ENCODE peak calls at places on chromosomes 7 and 10, in six cellular contexts. K is uterus, F is skeletal muscle cell, N is stomach, H is choroid plexus epithelial cell, D is AG10803. S is an unnamed sample.
A peak's percentile ranks its signal among the peaks of the same experiment; 100 is the strongest.

GRCh38 chr7:26439502-26440252 is 148.0 kb downstream of the SNX10 start:
- DNase-seq in K (no peak), F (no peak), N (no peak), H (no peak), D (no peak), S (no peak)

GRCh38 chr10:130973127-130973839 is 338.2 kb downstream of the TCERG1L start:
- DNase-seq in K (no peak), F (no peak), N (no peak), H (no peak), D (no peak), S (no peak)

GRCh38 chr10:102639527-102639926 is 4.8 kb upstream of the TRIM8 start:
- DNase-seq in K (no peak), F (no peak), N (no peak), H (no peak), D (no peak), S (no peak)

GRCh38 chr7:137880432-137880831 is 33.7 kb upstream of the DGKI start:
- DNase-seq in K (peak; percentile 24), F (peak; percentile 75), N (no peak), H (peak; percentile 94), D (peak; percentile 88), S (no peak)

GRCh38 chr10:3622427-3622826 is 162.6 kb downstream of the KLF6 start:
- DNase-seq in K (no peak), F (no peak), N (no peak), H (no peak), D (no peak), S (no peak)

GRCh38 chr7:48280100-48280499 is 108.8 kb downstream of the ABCA13 start:
- DNase-seq in K (no peak), F (peak; percentile 49), N (no peak), H (peak; percentile 95), D (peak; percentile 83), S (no peak)

GRCh38 chr7:128742206-128742605 is 3.0 kb downstream of the CALU start:
- DNase-seq in K (no peak), F (peak; percentile 36), N (no peak), H (peak; percentile 44), D (peak; percentile 90), S (no peak)

GRCh38 chr10:120186506-120186905 is 270.5 kb upstream of the PLPP4 start:
- DNase-seq in K (no peak), F (no peak), N (no peak), H (no peak), D (no peak), S (no peak)

GRCh38 chr10:26773633-26774032 is 76.1 kb downstream of the PDSS1 start:
- DNase-seq in K (no peak), F (no peak), N (no peak), H (no peak), D (no peak), S (no peak)

GRCh38 chr10:118670472-118671124 is 75.2 kb upstream of the PRLHR start:
- DNase-seq in K (no peak), F (no peak), N (no peak), H (no peak), D (no peak), S (no peak)

GRCh38 chr10:104080762-104081161 is 4.9 kb downstream of the COL17A1 start:
- DNase-seq in K (no peak), F (no peak), N (no peak), H (no peak), D (peak; percentile 23), S (no peak)

GRCh38 chr10:51090190-51090589 is 15.9 kb downstream of the PRKG1 start:
- DNase-seq in K (no peak), F (no peak), N (no peak), H (peak; percentile 39), D (no peak), S (no peak)

GRCh38 chr7:5646846-5647245 is 134.6 kb downstream of the RNF216 start:
- DNase-seq in K (no peak), F (peak; percentile 87), N (no peak), H (peak; percentile 72), D (peak; percentile 87), S (no peak)

GRCh38 chr7:24828871-24829661 is 71.8 kb upstream of the GSDME start:
- DNase-seq in K (no peak), F (no peak), N (no peak), H (peak; percentile 75), D (peak; percentile 39), S (no peak)

GRCh38 chr10:60905580-60905979 is 38.4 kb downstream of the RHOBTB1 start:
- DNase-seq in K (peak; percentile 43), F (no peak), N (no peak), H (peak; percentile 68), D (peak; percentile 78), S (peak; percentile 54)

GRCh38 chr10:57621466-57621865 is 646.2 kb downstream of the IPMK start:
- DNase-seq in K (no peak), F (no peak), N (no peak), H (peak; percentile 1), D (no peak), S (no peak)

GRCh38 chr7:25802473-25802872 is 349.5 kb upstream of the NFE2L3 start:
- DNase-seq in K (no peak), F (no peak), N (no peak), H (no peak), D (no peak), S (no peak)

GRCh38 chr7:80876894-80877414 is 41.9 kb downstream of the SEMA3C start:
- DNase-seq in K (no peak), F (peak; percentile 56), N (no peak), H (no peak), D (peak; percentile 70), S (no peak)

GRCh38 chr10:34780818-34781380 is 34.2 kb downstream of the PARD3 start:
- DNase-seq in K (peak; percentile 75), F (peak; percentile 62), N (no peak), H (peak; percentile 71), D (peak; percentile 13), S (no peak)

GRCh38 chr10:21860718-21861117 is 142.8 kb downstream of the DNAJC1 start:
- DNase-seq in K (no peak), F (no peak), N (no peak), H (peak; percentile 21), D (peak; percentile 2), S (no peak)

GRCh38 chr7:74097937-74098614 is 14.5 kb downstream of the LIMK1 start:
- DNase-seq in K (peak; percentile 70), F (peak; percentile 93), N (peak; percentile 31), H (peak; percentile 96), D (peak; percentile 96), S (no peak)

DNA sequence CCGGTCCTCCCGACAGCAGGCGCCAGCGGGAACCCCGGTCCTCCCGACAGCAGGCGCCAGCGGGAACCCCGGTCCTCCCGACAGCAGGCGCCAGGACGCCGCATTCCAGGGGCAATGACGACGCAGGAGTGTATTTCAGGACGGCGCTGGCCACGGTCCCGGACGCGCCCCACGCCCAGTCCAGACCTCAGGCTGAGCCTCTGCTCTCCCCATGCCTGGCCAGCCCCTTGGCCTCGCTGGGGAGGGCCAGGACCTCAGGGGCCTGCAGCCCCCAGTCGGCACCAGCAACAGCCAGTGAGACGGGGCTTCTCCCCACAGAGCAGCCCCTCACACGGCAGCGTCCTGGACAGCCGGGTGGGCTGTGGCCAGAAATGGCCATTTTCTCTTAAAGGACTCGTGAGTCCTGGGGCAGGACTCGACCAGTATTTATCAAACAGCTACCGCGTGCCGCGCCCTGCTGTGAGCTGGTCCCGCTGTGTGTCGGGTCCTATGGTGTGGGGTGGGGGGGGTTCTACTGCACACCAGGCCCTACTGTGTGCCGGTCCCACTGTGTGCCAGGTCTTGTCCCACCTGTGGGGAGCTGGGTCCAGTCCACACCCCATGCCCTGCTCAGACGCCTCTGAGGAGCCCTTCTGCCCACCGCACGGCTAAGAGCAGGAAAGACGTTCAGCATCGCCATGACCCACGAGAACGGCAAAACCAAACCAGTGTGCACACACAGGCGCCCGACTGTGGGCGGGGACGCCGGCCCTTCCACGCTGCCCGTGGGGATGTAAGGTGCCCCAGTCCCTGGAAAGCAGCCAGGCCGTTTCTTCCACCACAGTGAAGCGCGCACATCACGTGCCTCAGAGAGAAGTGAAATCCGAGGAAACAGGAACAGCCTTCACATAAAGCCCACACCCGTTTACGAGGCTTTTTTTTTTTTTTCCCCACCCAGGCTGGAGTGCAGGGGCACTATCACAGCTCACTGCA is 33.3 kb downstream of the GET4 start:
- DNase-seq in K (peak; percentile 67), F (no peak), N (peak; percentile 52), H (peak; percentile 41), D (peak; percentile 58), S (peak; percentile 90)
- H3K4me3 ChIP-seq in K (no peak overlapping the region), F (peak overlapping the region; percentile 7), N (peak overlapping the region; percentile 37), H (no peak overlapping the region), D (peak overlapping the region; percentile 39), S (peak overlapping the region; percentile 45)

GRCh38 chr10:84328303-84329093 is at the start of gene CCSER2:
- DNase-seq in K (peak; percentile 98), F (peak; percentile 86), N (peak; percentile 99), H (peak; percentile 97), D (peak; percentile 88), S (peak; percentile 99)

GRCh38 chr10:84329094-84329611 is 764 bp downstream of the CCSER2 start:
- DNase-seq in K (no peak), F (no peak), N (no peak), H (peak; percentile 67), D (peak; percentile 42), S (no peak)

GRCh38 chr10:84333864-84334451 is 5.6 kb downstream of the CCSER2 start:
- DNase-seq in K (no peak), F (no peak), N (no peak), H (peak; percentile 51), D (peak; percentile 30), S (no peak)

GRCh38 chr10:84331091-84331490 is 2.7 kb downstream of the CCSER2 start:
- DNase-seq in K (no peak), F (no peak), N (no peak), H (no peak), D (no peak), S (no peak)

GRCh38 chr10:84329986-84330651 is 1.7 kb downstream of the CCSER2 start:
- DNase-seq in K (no peak), F (no peak), N (no peak), H (no peak), D (no peak), S (no peak)
- H3K4me3 ChIP-seq in K (no peak overlapping the region), F (peak overlapping the region; percentile 63), N (peak overlapping the region; percentile 84), H (peak overlapping the region; percentile 74), D (peak overlapping the region; percentile 80), S (peak overlapping the region; percentile 80)

GRCh38 chr7:904847-905246 is 28.5 kb downstream of the GET4 start:
- DNase-seq in K (no peak), F (no peak), N (no peak), H (peak; percentile 26), D (peak; percentile 72), S (no peak)
- H3K4me3 ChIP-seq in K (no peak overlapping the region), F (no peak overlapping the region), N (no peak overlapping the region), H (no peak overlapping the region), D (peak overlapping the region; percentile 39), S (no peak overlapping the region)

GRCh38 chr7:135388616-135389015 is 121.3 kb downstream of the CNOT4 start:
- DNase-seq in K (no peak), F (no peak), N (no peak), H (no peak), D (no peak), S (no peak)
- H3K4me3 ChIP-seq in K (no peak overlapping the region), F (no peak overlapping the region), N (no peak overlapping the region), H (no peak overlapping the region), D (no peak overlapping the region), S (no peak overlapping the region)

S was measured in lower lobe of right lung.